ENCODE peak calls at places on chromosome 4, in four cellular contexts. W, N, A and B are unnamed samples.

GRCh38 chr4:38177792-38178665 is 217.8 kb downstream of the PTTG2 start:
- DNase-seq in W (peak; percentile 54), N (no peak), A (peak; percentile 87), B (no peak)

GRCh38 chr4:109729563-109730293 is at the start of gene PLA2G12A:
- DNase-seq in W (peak; percentile 72), N (peak; percentile 80), A (peak; percentile 62), B (peak; percentile 63)

GRCh38 chr4:48906283-48907173 is at the start of gene OCIAD2:
- DNase-seq in W (peak; percentile 87), N (peak; percentile 44), A (peak; percentile 70), B (peak; percentile 47)

GRCh38 chr4:100968046-100968445 is 379.3 kb downstream of the PPP3CA start:
- DNase-seq in W (no peak), N (no peak), A (no peak), B (no peak)

GRCh38 chr4:98491862-98492554 is 166.4 kb downstream of the TSPAN5 start:
- DNase-seq in W (no peak), N (peak; percentile 33), A (no peak), B (peak; percentile 67)

GRCh38 chr4:158519226-158519625 is 2.5 kb upstream of the RXFP1 start:
- DNase-seq in W (no peak), N (no peak), A (no peak), B (no peak)

GRCh38 chr4:175770555-175770954 is 41.5 kb downstream of the GPM6A start:
- DNase-seq in W (no peak), N (no peak), A (no peak), B (no peak)

GRCh38 chr4:54281060-54281781 is 52.1 kb downstream of the PDGFRA start:
- DNase-seq in W (no peak), N (peak; percentile 98), A (peak; percentile 90), B (peak; percentile 96)